ENCODE peak calls at places on chromosomes 6 and 20, in six cellular contexts. U, T, F, I, O and L are unnamed samples.

GRCh38 chr6:26286168-26286854 is 78.7 kb upstream of the BTN3A2 start:
- DNase-seq in U (peak), F (peak), O (peak), I (peak), T (peak), L (peak)

GRCh38 chr6:84252140-84252539 is 24.7 kb upstream of the CEP162 start:
- DNase-seq in U (no peak), T (no peak), O (no peak), I (no peak), F (no peak), L (no peak)

GRCh38 chr20:19911810-19912382 is 105.3 kb upstream of the NAA20 start:
- DNase-seq in I (no peak), O (no peak), F (no peak), U (no peak), T (no peak), L (no peak)

GRCh38 chr20:33812673-33813462 is 1.7 kb downstream of the CHMP4B start:
- DNase-seq in U (peak), F (no peak), O (peak), T (peak), I (no peak), L (no peak)

GRCh38 chr6:165721349-165721748 is 58.3 kb upstream of the PDE10A start:
- DNase-seq in O (no peak), I (no peak), F (no peak), U (no peak), T (no peak), L (no peak)

GRCh38 chr6:33380272-33380981 is 11.2 kb upstream of the KIFC1 start:
- DNase-seq in T (no peak), O (no peak), U (no peak), F (no peak), I (no peak), L (no peak)

GRCh38 chr6:157068691-157069228 is 254.6 kb downstream of the TMEM242 start:
- DNase-seq in O (peak), I (no peak), T (peak), U (no peak), F (no peak), L (no peak)

GRCh38 chr6:142566628-142567396 is 265.0 kb downstream of the ADGRG6 start:
- DNase-seq in T (peak), O (peak), I (peak), U (peak), F (no peak), L (peak)

GRCh38 chr20:19212524-19213502 is at the start of gene SLC24A3:
- DNase-seq in T (peak), F (no peak), I (no peak), O (no peak), U (peak), L (no peak)

GRCh38 chr20:22216984-22217383 is 367.4 kb downstream of the FOXA2 start:
- DNase-seq in T (no peak), U (no peak), F (no peak), O (no peak), I (no peak), L (no peak)

GRCh38 chr6:100803264-100803663 is 77.9 kb downstream of the ASCC3 start:
- DNase-seq in I (no peak), O (no peak), F (no peak), T (no peak), U (no peak), L (no peak)